ENCODE peak calls at places on chromosomes 6 and 20, in ten cellular contexts. C, G, X, B, Y, N, F, A, L and J are unnamed samples.

GRCh38 chr6:160428069-160428430 is 79.9 kb downstream of the SLC22A3 start:
- DNase-seq in Y (peak; percentile 6), C (no peak), B (no peak), X (peak; percentile 11), G (peak; percentile 79), A (peak; percentile 84), F (peak; percentile 84), N (no peak), L (no peak), J (no peak)

GRCh38 chr6:109760208-109760607 is 69.1 kb downstream of the FIG4 start:
- DNase-seq in L (peak; percentile 75), A (no peak), C (no peak), N (no peak), B (no peak), X (no peak), F (no peak), G (no peak), Y (no peak), J (no peak)

GRCh38 chr20:4158466-4159050 is 143.2 kb upstream of the RNF24 start:
- DNase-seq in L (no peak), A (no peak), B (no peak), C (no peak), N (no peak), F (peak; percentile 8), G (no peak), X (no peak), Y (peak; percentile 7), J (no peak)

GRCh38 chr20:29325304-29325640 is 1932.2 kb upstream of the DEFB115 start:
- DNase-seq in F (no peak), N (no peak), G (no peak), X (no peak), A (no peak), B (no peak), C (no peak), L (no peak), Y (no peak), J (no peak)

GRCh38 chr6:109892451-109893435 is 85.4 kb upstream of the GPR6 start:
- DNase-seq in Y (no peak), C (no peak), B (no peak), F (no peak), G (no peak), N (no peak), L (peak; percentile 98), X (no peak), A (no peak), J (no peak)

GRCh38 chr6:33914519-33915120 is 110.8 kb upstream of the MLN start:
- DNase-seq in N (no peak), G (no peak), X (peak; percentile 34), B (no peak), Y (no peak), F (no peak), A (no peak), C (no peak), L (no peak), J (no peak)

GRCh38 chr6:89506716-89507597 is 74.0 kb downstream of the ANKRD6 start:
- DNase-seq in B (no peak), A (no peak), C (no peak), L (no peak), G (no peak), X (no peak), Y (no peak), F (no peak), N (no peak), J (no peak)

GRCh38 chr20:47187450-47188195 is 168.9 kb downstream of the ZMYND8 start:
- DNase-seq in B (no peak), Y (no peak), A (no peak), G (no peak), C (no peak), X (no peak), F (no peak), L (no peak), N (no peak), J (no peak)

GRCh38 chr6:66772785-66773184 is 1065.8 kb upstream of the EYS start:
- DNase-seq in N (no peak), C (no peak), X (peak; percentile 40), L (no peak), Y (no peak), B (no peak), G (peak; percentile 24), F (no peak), A (no peak), J (no peak)

GRCh38 chr6:135167617-135168016 is 13.5 kb upstream of the MYB start:
- DNase-seq in C (no peak), N (no peak), G (no peak), F (no peak), B (no peak), X (no peak), Y (no peak), A (no peak), L (no peak), J (no peak)

GRCh38 chr20:34971873-34972235 is 16.2 kb downstream of the MYH7B start:
- DNase-seq in G (no peak), N (no peak), F (no peak), A (no peak), B (no peak), Y (no peak), L (no peak), C (no peak), X (no peak), J (no peak)

GRCh38 chr6:26594730-26595632 is 1.8 kb upstream of the ABT1 start:
- DNase-seq in Y (peak; percentile 70), A (no peak), C (no peak), B (peak; percentile 21), L (peak; percentile 60), G (no peak), N (no peak), X (no peak), F (no peak), J (peak; percentile 79)

DNA sequence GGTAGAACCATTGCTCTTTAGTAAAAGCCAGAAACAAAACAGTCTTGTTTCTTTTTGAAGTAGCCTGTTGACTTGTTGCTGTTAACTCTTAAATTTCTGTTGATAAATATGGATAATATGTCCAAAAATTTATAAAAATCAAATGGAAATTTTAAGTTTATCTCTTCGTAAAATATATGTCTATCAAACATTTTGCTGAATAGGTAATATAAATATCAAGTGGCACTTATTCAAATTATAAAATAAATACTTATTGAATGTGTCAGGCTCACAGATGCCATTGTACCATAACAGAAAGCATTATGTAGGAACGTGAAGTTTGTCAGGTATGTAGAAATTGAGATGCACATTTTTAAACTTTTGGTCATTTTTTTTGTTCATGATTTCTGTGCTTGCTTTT is 216.5 kb downstream of the ARID1B start:
- DNase-seq in L (no peak), A (no peak), Y (no peak), G (no peak), B (no peak), F (no peak), X (no peak), C (no peak), N (no peak), J (no peak)
- TF ChIP-seq CTCF in L (no peak), A (no peak), Y (no peak), G (no peak), B (no peak), F (no peak), X (no peak), C (no peak), N (no peak), J (no peak)

DNA sequence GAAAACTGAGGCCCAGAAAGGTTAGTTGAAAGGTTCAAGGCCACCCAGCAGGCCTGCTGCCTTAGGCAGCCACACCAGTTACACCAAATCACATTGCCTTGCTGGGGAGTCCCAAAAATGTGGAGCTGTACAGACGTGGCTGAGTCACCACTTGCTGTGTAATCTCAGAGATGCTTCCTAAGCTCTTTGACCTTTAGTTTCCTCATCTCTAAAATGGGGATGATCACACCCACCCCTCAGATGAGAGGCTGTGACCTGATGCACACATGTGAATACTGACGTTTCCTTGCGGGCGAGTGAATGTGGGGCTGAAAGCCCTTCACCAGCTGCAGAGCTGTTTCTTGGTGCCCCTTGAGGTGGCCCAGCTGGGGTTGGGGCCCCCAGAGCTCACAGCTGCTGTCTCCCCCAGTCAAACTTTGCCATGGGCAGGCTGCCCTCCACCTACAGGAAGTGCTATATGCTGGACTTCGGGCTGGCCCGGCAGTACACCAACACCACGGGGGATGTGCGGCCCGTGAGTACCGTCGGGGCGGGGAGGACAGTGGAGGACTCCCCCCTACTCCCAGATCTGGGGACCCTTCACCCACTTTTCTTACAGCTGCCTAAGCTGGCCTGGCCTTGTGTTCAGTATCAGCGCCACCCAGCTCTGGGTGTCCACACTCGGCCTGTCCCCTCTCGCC is 11.0 kb downstream of the TTBK1 start:
- DNase-seq in F (no peak), A (no peak), G (no peak), C (no peak), B (no peak), X (no peak), L (no peak), Y (peak; percentile 25), N (no peak), J (no peak)
- H3K4me3 ChIP-seq in F (no peak overlapping the region), A (no peak overlapping the region), G (no peak overlapping the region), C (no peak overlapping the region), B (no peak overlapping the region), X (no peak overlapping the region), L (no peak overlapping the region), Y (no peak overlapping the region), N (no peak overlapping the region), J (no peak overlapping the region)

GRCh38 chr20:48661575-48662473 is 166.0 kb downstream of the PREX1 start:
- DNase-seq in G (no peak), L (no peak), Y (peak; percentile 20), C (no peak), B (no peak), F (no peak), N (no peak), X (no peak), A (no peak), J (no peak)
- TF ChIP-seq CTCF in G (no peak), L (no peak), Y (no peak), C (no peak), B (peak; percentile 58), F (no peak), N (no peak), X (no peak), A (no peak), J (no peak)

DNA sequence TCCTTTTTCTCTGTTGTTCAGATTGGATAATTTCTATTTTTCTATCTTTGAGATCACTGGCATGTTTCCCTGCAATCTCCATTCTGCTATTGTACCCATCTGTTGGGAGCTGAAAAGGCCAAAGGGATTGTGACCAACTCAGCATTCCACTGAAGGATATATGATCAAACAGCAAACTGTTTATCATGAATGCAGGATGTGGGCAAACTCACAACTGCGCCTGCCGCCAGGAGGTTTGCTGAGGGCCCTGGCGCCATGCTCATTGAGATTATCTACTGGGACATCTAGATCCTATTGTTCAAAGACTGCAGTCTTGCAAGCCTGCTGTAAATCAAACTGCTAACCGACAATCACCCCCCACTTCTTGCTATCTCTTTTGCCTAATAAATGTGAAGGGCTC is 3.8 kb upstream of the FKBP1A start:
- DNase-seq in N (no peak), A (no peak), L (no peak), X (no peak), Y (no peak), F (no peak), G (no peak), C (no peak), B (no peak), J (no peak)
- H3K4me3 ChIP-seq in N (no peak overlapping the region), A (no peak overlapping the region), L (no peak overlapping the region), X (no peak overlapping the region), Y (no peak overlapping the region), F (no peak overlapping the region), G (no peak overlapping the region), C (no peak overlapping the region), B (no peak overlapping the region), J (no peak overlapping the region)

DNA sequence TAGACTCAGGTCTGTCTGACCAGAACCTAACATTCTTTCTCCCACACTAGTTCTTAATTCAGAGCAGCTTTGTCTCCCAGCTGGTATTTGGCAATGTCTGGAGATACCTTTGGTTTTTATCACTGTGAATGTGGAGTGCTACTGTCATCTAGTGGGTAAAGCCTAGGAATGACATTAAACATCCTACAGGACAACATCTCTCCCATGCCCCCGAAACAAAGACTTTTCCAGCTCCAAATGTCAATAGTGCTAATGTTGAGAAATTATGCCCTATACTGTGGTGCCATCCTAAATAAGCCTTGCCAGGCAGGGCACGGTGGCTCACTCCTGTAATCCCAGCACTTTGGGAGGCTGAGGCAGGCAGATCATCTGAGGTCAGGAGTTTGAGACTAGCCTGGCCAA is 4.2 kb upstream of the TTPAL start:
- DNase-seq in B (peak; percentile 46), F (no peak), X (no peak), Y (peak; percentile 86), C (no peak), N (no peak), A (no peak), L (peak; percentile 47), G (no peak), J (no peak)
- TF ChIP-seq CTCF in B (peak; percentile 74), F (peak; percentile 18), X (no peak), Y (peak; percentile 88), C (peak; percentile 35), N (peak; percentile 52), A (no peak), L (peak; percentile 71), G (peak; percentile 57), J (peak; percentile 46)